ENCODE peak calls at places on chromosome 6, in five cellular contexts. H is HT1080, C is AG10803, L is smooth muscle cell of the brain vasculature, A is endothelial cell. B is an unnamed sample.

GRCh38 chr6:57267586-57268293 is 45.6 kb upstream of the RAB23 start:
- DNase-seq in H (peak), C (peak), L (peak), A (peak), B (peak)

GRCh38 chr6:29447670-29448069 is 8.6 kb downstream of the OR10C1 start:
- DNase-seq in H (peak), C (no peak), L (no peak), A (no peak), B (no peak)

GRCh38 chr6:89385156-89385667 is 26.9 kb downstream of the RRAGD start:
- DNase-seq in H (peak), C (no peak), L (no peak), A (no peak), B (no peak)

GRCh38 chr6:44732243-44732642 is 344.7 kb downstream of the CDC5L start:
- DNase-seq in H (no peak), C (no peak), L (no peak), A (no peak), B (no peak)

GRCh38 chr6:150301871-150302800 is 66.7 kb upstream of the IYD start:
- DNase-seq in H (peak), C (peak), L (no peak), A (no peak), B (no peak)

GRCh38 chr6:5541751-5542432 is 280.6 kb downstream of the FARS2 start:
- DNase-seq in H (peak), C (no peak), L (no peak), A (no peak), B (no peak)

GRCh38 chr6:15504581-15505350 is 158.1 kb downstream of the DTNBP1 start:
- DNase-seq in H (peak), C (peak), L (peak), A (no peak), B (no peak)

GRCh38 chr6:15578716-15579391 is 84.0 kb downstream of the DTNBP1 start:
- DNase-seq in H (no peak), C (no peak), L (no peak), A (no peak), B (no peak)

GRCh38 chr6:46781478-46782378 is 11.5 kb upstream of the MEP1A start:
- DNase-seq in H (peak), C (peak), L (peak), A (peak), B (no peak)

GRCh38 chr6:45116714-45117410 is 211.3 kb upstream of the RUNX2 start:
- DNase-seq in H (peak), C (peak), L (no peak), A (no peak), B (no peak)

GRCh38 chr6:27748662-27749061 is 163.5 kb downstream of the OR2B2 start:
- DNase-seq in H (no peak), C (no peak), L (no peak), A (no peak), B (no peak)

GRCh38 chr6:28211840-28212509 is 13.1 kb upstream of the ZSCAN9 start:
- DNase-seq in H (no peak), C (no peak), L (no peak), A (no peak), B (no peak)

GRCh38 chr6:50264995-50265571 is 215.4 kb upstream of the DEFB112 start:
- DNase-seq in H (peak), C (no peak), L (no peak), A (peak), B (no peak)

GRCh38 chr6:4441981-4442434 is 306.6 kb upstream of the ECI2 start:
- DNase-seq in H (peak), C (peak), L (no peak), A (no peak), B (no peak)

GRCh38 chr6:78483546-78483945 is 383.8 kb upstream of the IRAK1BP1 start:
- DNase-seq in H (no peak), C (peak), L (no peak), A (no peak), B (no peak)

GRCh38 chr6:96927660-96928059 is 3.1 kb downstream of the KLHL32 start:
- DNase-seq in H (no peak), C (no peak), L (no peak), A (no peak), B (no peak)